ENCODE peak calls at places on chromosome 4, in four cellular contexts. One of them, this sample, is unnamed.

GRCh38 chr4:110480031-110480549 is 4.1 kb downstream of the ENPEP start:
- DNase-seq in activated CD4-positive, alpha-beta memory T cell treated with anti-CD3 and anti-CD28 coated beads, Interleukin-2, amount 10 ng/mL, durations not matched to agents 7 days and 5 days: no peak
- DNase-seq in heart left ventricle: peak
- DNase-seq in smooth muscle cell of the brain vasculature: peak
- DNase-seq in this sample: peak

GRCh38 chr4:176964116-176964691 is 171.5 kb upstream of the VEGFC start:
- DNase-seq in activated CD4-positive, alpha-beta memory T cell treated with anti-CD3 and anti-CD28 coated beads, Interleukin-2, amount 10 ng/mL, durations not matched to agents 7 days and 5 days: no peak
- DNase-seq in heart left ventricle: no peak
- DNase-seq in smooth muscle cell of the brain vasculature: no peak
- DNase-seq in this sample: peak

GRCh38 chr4:118814054-118814453 is 21.9 kb downstream of the SEC24D start:
- DNase-seq in activated CD4-positive, alpha-beta memory T cell treated with anti-CD3 and anti-CD28 coated beads, Interleukin-2, amount 10 ng/mL, durations not matched to agents 7 days and 5 days: no peak
- DNase-seq in heart left ventricle: peak
- DNase-seq in smooth muscle cell of the brain vasculature: no peak
- DNase-seq in this sample: no peak

GRCh38 chr4:140581078-140581477 is 12.3 kb upstream of the UCP1 start:
- DNase-seq in activated CD4-positive, alpha-beta memory T cell treated with anti-CD3 and anti-CD28 coated beads, Interleukin-2, amount 10 ng/mL, durations not matched to agents 7 days and 5 days: no peak
- DNase-seq in heart left ventricle: no peak
- DNase-seq in smooth muscle cell of the brain vasculature: no peak
- DNase-seq in this sample: no peak

GRCh38 chr4:122710434-122711308 is 21.8 kb upstream of the BBS12 start:
- DNase-seq in activated CD4-positive, alpha-beta memory T cell treated with anti-CD3 and anti-CD28 coated beads, Interleukin-2, amount 10 ng/mL, durations not matched to agents 7 days and 5 days: no peak
- DNase-seq in heart left ventricle: no peak
- DNase-seq in smooth muscle cell of the brain vasculature: no peak
- DNase-seq in this sample: no peak

GRCh38 chr4:123096038-123096437 is 173.6 kb upstream of the NUDT6 start:
- DNase-seq in activated CD4-positive, alpha-beta memory T cell treated with anti-CD3 and anti-CD28 coated beads, Interleukin-2, amount 10 ng/mL, durations not matched to agents 7 days and 5 days: no peak
- DNase-seq in heart left ventricle: no peak
- DNase-seq in smooth muscle cell of the brain vasculature: no peak
- DNase-seq in this sample: peak

GRCh38 chr4:43238556-43238955 is 346.0 kb downstream of the GRXCR1 start:
- DNase-seq in activated CD4-positive, alpha-beta memory T cell treated with anti-CD3 and anti-CD28 coated beads, Interleukin-2, amount 10 ng/mL, durations not matched to agents 7 days and 5 days: no peak
- DNase-seq in heart left ventricle: no peak
- DNase-seq in smooth muscle cell of the brain vasculature: no peak
- DNase-seq in this sample: no peak

GRCh38 chr4:150960079-150960478 is 55.0 kb downstream of the LRBA start:
- DNase-seq in activated CD4-positive, alpha-beta memory T cell treated with anti-CD3 and anti-CD28 coated beads, Interleukin-2, amount 10 ng/mL, durations not matched to agents 7 days and 5 days: no peak
- DNase-seq in heart left ventricle: no peak
- DNase-seq in smooth muscle cell of the brain vasculature: peak
- DNase-seq in this sample: peak

GRCh38 chr4:168605411-168605810 is 108.6 kb downstream of the PALLD start:
- DNase-seq in activated CD4-positive, alpha-beta memory T cell treated with anti-CD3 and anti-CD28 coated beads, Interleukin-2, amount 10 ng/mL, durations not matched to agents 7 days and 5 days: no peak
- DNase-seq in heart left ventricle: no peak
- DNase-seq in smooth muscle cell of the brain vasculature: no peak
- DNase-seq in this sample: peak

GRCh38 chr4:156771171-156771837 is 200.3 kb downstream of the PDGFC start:
- DNase-seq in activated CD4-positive, alpha-beta memory T cell treated with anti-CD3 and anti-CD28 coated beads, Interleukin-2, amount 10 ng/mL, durations not matched to agents 7 days and 5 days: no peak
- DNase-seq in heart left ventricle: no peak
- DNase-seq in smooth muscle cell of the brain vasculature: no peak
- DNase-seq in this sample: peak

GRCh38 chr4:159171287-159171686 is 68.4 kb downstream of the RAPGEF2 start:
- DNase-seq in activated CD4-positive, alpha-beta memory T cell treated with anti-CD3 and anti-CD28 coated beads, Interleukin-2, amount 10 ng/mL, durations not matched to agents 7 days and 5 days: no peak
- DNase-seq in heart left ventricle: no peak
- DNase-seq in smooth muscle cell of the brain vasculature: no peak
- DNase-seq in this sample: peak

GRCh38 chr4:110124721-110125120 is 73.7 kb downstream of the ELOVL6 start:
- DNase-seq in activated CD4-positive, alpha-beta memory T cell treated with anti-CD3 and anti-CD28 coated beads, Interleukin-2, amount 10 ng/mL, durations not matched to agents 7 days and 5 days: no peak
- DNase-seq in heart left ventricle: no peak
- DNase-seq in smooth muscle cell of the brain vasculature: no peak
- DNase-seq in this sample: no peak

GRCh38 chr4:2300431-2300861 is 38.5 kb upstream of the MXD4 start:
- DNase-seq in activated CD4-positive, alpha-beta memory T cell treated with anti-CD3 and anti-CD28 coated beads, Interleukin-2, amount 10 ng/mL, durations not matched to agents 7 days and 5 days: peak
- DNase-seq in heart left ventricle: no peak
- DNase-seq in smooth muscle cell of the brain vasculature: no peak
- DNase-seq in this sample: no peak

GRCh38 chr4:182904271-182904761 is 12.9 kb downstream of the DCTD start:
- DNase-seq in activated CD4-positive, alpha-beta memory T cell treated with anti-CD3 and anti-CD28 coated beads, Interleukin-2, amount 10 ng/mL, durations not matched to agents 7 days and 5 days: no peak
- DNase-seq in heart left ventricle: no peak
- DNase-seq in smooth muscle cell of the brain vasculature: no peak
- DNase-seq in this sample: no peak

GRCh38 chr4:23368081-23368697 is 521.7 kb downstream of the PPARGC1A start:
- DNase-seq in activated CD4-positive, alpha-beta memory T cell treated with anti-CD3 and anti-CD28 coated beads, Interleukin-2, amount 10 ng/mL, durations not matched to agents 7 days and 5 days: no peak
- DNase-seq in heart left ventricle: peak
- DNase-seq in smooth muscle cell of the brain vasculature: no peak
- DNase-seq in this sample: peak

GRCh38 chr4:118772149-118773081 is 63.5 kb downstream of the SEC24D start:
- DNase-seq in activated CD4-positive, alpha-beta memory T cell treated with anti-CD3 and anti-CD28 coated beads, Interleukin-2, amount 10 ng/mL, durations not matched to agents 7 days and 5 days: no peak
- DNase-seq in heart left ventricle: no peak
- DNase-seq in smooth muscle cell of the brain vasculature: no peak
- DNase-seq in this sample: peak

GRCh38 chr4:147610666-147611065 is 6.5 kb upstream of the TMEM184C start:
- DNase-seq in activated CD4-positive, alpha-beta memory T cell treated with anti-CD3 and anti-CD28 coated beads, Interleukin-2, amount 10 ng/mL, durations not matched to agents 7 days and 5 days: no peak
- DNase-seq in heart left ventricle: no peak
- DNase-seq in smooth muscle cell of the brain vasculature: no peak
- DNase-seq in this sample: no peak

GRCh38 chr4:14180983-14181601 is 553.6 kb upstream of the BOD1L1 start:
- DNase-seq in activated CD4-positive, alpha-beta memory T cell treated with anti-CD3 and anti-CD28 coated beads, Interleukin-2, amount 10 ng/mL, durations not matched to agents 7 days and 5 days: no peak
- DNase-seq in heart left ventricle: no peak
- DNase-seq in smooth muscle cell of the brain vasculature: no peak
- DNase-seq in this sample: peak

GRCh38 chr4:692771-693554 is 4.0 kb upstream of the SLC49A3 start:
- DNase-seq in activated CD4-positive, alpha-beta memory T cell treated with anti-CD3 and anti-CD28 coated beads, Interleukin-2, amount 10 ng/mL, durations not matched to agents 7 days and 5 days: no peak
- DNase-seq in heart left ventricle: no peak
- DNase-seq in smooth muscle cell of the brain vasculature: no peak
- DNase-seq in this sample: no peak

This sample was measured in A172.